ENCODE peak calls at places on chromosome 4, in nine cellular contexts. Y is NCI-H2029; K is aorta; U is H9; H is brain microvascular endothelial cell; T is NCI-H187; L is AG10803; B is foreskin keratinocyte; N is naive thymus-derived CD4-positive, alpha-beta T cell. W is an unnamed sample.

GRCh38 chr4:14151099-14151498 is 523.6 kb upstream of the BOD1L1 start:
- DNase-seq in Y (no peak), K (no peak), U (no peak), H (no peak), T (no peak), L (peak; percentile 20), B (peak; percentile 69), N (no peak), W (no peak)

GRCh38 chr4:139454111-139454600 is at the start of gene RAB33B:
- DNase-seq in Y (no peak), K (no peak), U (no peak), H (no peak), T (no peak), L (peak; percentile 89), B (no peak), N (no peak), W (no peak)

GRCh38 chr4:120683902-120684540 is 238.5 kb downstream of the PRDM5 start:
- DNase-seq in Y (no peak), K (no peak), U (no peak), H (no peak), T (no peak), L (no peak), B (peak; percentile 22), N (no peak), W (no peak)

GRCh38 chr4:168484626-168485025 is 4.3 kb upstream of the DDX60L start:
- DNase-seq in Y (no peak), K (no peak), U (no peak), H (peak; percentile 36), T (no peak), L (peak; percentile 96), B (peak; percentile 91), N (no peak), W (no peak)

GRCh38 chr4:4859010-4859798 is at the start of gene MSX1:
- DNase-seq in Y (peak; percentile 58), K (peak; percentile 95), U (peak; percentile 96), H (peak; percentile 72), T (peak; percentile 63), L (peak; percentile 88), B (no peak), N (no peak), W (peak; percentile 90)

GRCh38 chr4:102594000-102594399 is 92.8 kb downstream of the NFKB1 start:
- DNase-seq in Y (no peak), K (no peak), U (no peak), H (no peak), T (no peak), L (no peak), B (no peak), N (no peak), W (no peak)

GRCh38 chr4:172042714-172043114 is 229.5 kb downstream of the GALNTL6 start:
- DNase-seq in Y (peak; percentile 64), K (no peak), U (no peak), H (no peak), T (no peak), L (no peak), B (peak; percentile 44), N (no peak), W (no peak)

GRCh38 chr4:54495091-54495490 is 162.7 kb upstream of the KIT start:
- DNase-seq in Y (no peak), K (no peak), U (no peak), H (peak; percentile 51), T (no peak), L (peak; percentile 55), B (peak; percentile 83), N (no peak), W (no peak)

GRCh38 chr4:8860892-8861575 is 10.6 kb downstream of the HMX1 start:
- DNase-seq in Y (no peak), K (no peak), U (peak; percentile 85), H (no peak), T (no peak), L (no peak), B (no peak), N (no peak), W (no peak)

GRCh38 chr4:128601992-128602695 is 207.4 kb upstream of the JADE1 start:
- DNase-seq in Y (no peak), K (no peak), U (no peak), H (peak; percentile 68), T (no peak), L (peak; percentile 37), B (no peak), N (no peak), W (no peak)

GRCh38 chr4:28225005-28225404 is 1364.4 kb downstream of the STIM2 start:
- DNase-seq in Y (no peak), K (no peak), U (peak; percentile 57), H (peak; percentile 54), T (no peak), L (peak; percentile 57), B (peak; percentile 67), N (no peak), W (no peak)

GRCh38 chr4:98275129-98275528 is 13.9 kb downstream of the RAP1GDS1 start:
- DNase-seq in Y (no peak), K (no peak), U (no peak), H (no peak), T (no peak), L (no peak), B (no peak), N (no peak), W (no peak)

GRCh38 chr4:4347585-4347984 is 39.3 kb upstream of the NSG1 start:
- DNase-seq in Y (no peak), K (no peak), U (no peak), H (no peak), T (no peak), L (no peak), B (no peak), N (no peak), W (no peak)

GRCh38 chr4:149176019-149176418 is 639.6 kb downstream of the IQCM start:
- DNase-seq in Y (no peak), K (no peak), U (peak; percentile 51), H (no peak), T (no peak), L (no peak), B (no peak), N (no peak), W (no peak)

GRCh38 chr4:94635172-94635571 is 122.6 kb upstream of the BMPR1B start:
- DNase-seq in Y (no peak), K (no peak), U (no peak), H (no peak), T (no peak), L (peak; percentile 56), B (no peak), N (no peak), W (no peak)

GRCh38 chr4:123503698-123504389 is 107.2 kb downstream of the SPRY1 start:
- DNase-seq in Y (no peak), K (no peak), U (no peak), H (no peak), T (no peak), L (no peak), B (no peak), N (no peak), W (no peak)

GRCh38 chr4:182245041-182245440 is 1.8 kb downstream of the TENM3 start:
- DNase-seq in Y (no peak), K (no peak), U (no peak), H (no peak), T (no peak), L (no peak), B (no peak), N (no peak), W (no peak)

GRCh38 chr4:23697722-23698121 is 192.1 kb downstream of the PPARGC1A start:
- DNase-seq in Y (no peak), K (no peak), U (no peak), H (no peak), T (no peak), L (no peak), B (no peak), N (no peak), W (no peak)